ENCODE peak calls at places on chromosomes 2 and 18, in five cellular contexts. Y is H1, O is SK-N-SH, P is HepG2, C is K562. T is an unnamed sample.

GRCh38 chr2:231709981-231710750 is 1.8 kb downstream of the PTMA start:
- DNase-seq in Y (peak; percentile 84), O (peak; percentile 95), P (peak; percentile 78), C (peak; percentile 84), T (peak; percentile 78)

GRCh38 chr2:62539892-62540785 is 34.1 kb upstream of the TMEM17 start:
- DNase-seq in Y (no peak), O (no peak), P (peak; percentile 94), C (no peak), T (no peak)

GRCh38 chr18:79458131-79458838 is 62.6 kb downstream of the NFATC1 start:
- DNase-seq in Y (no peak), O (no peak), P (peak; percentile 43), C (no peak), T (no peak)

GRCh38 chr18:72201032-72201431 is 343.1 kb downstream of the CBLN2 start:
- DNase-seq in Y (no peak), O (no peak), P (no peak), C (no peak), T (no peak)

GRCh38 chr18:3294435-3295080 is 32.6 kb downstream of the MYL12B start:
- DNase-seq in Y (no peak), O (no peak), P (no peak), C (peak; percentile 61), T (no peak)

GRCh38 chr18:49094136-49094535 is 143.4 kb upstream of the SMAD7 start:
- DNase-seq in Y (no peak), O (no peak), P (no peak), C (no peak), T (no peak)

GRCh38 chr2:182248362-182248761 is 178.5 kb downstream of the PDE1A start:
- DNase-seq in Y (no peak), O (no peak), P (no peak), C (no peak), T (no peak)

GRCh38 chr2:229376866-229377265 is 105.8 kb upstream of the PID1 start:
- DNase-seq in Y (no peak), O (no peak), P (no peak), C (no peak), T (no peak)

GRCh38 chr2:189142893-189143759 is 36.4 kb downstream of the COL5A2 start:
- DNase-seq in Y (peak; percentile 63), O (no peak), P (peak; percentile 76), C (peak; percentile 66), T (peak; percentile 18)

GRCh38 chr2:201532686-201533304 is 81.3 kb downstream of the STRADB start:
- DNase-seq in Y (no peak), O (no peak), P (no peak), C (peak; percentile 47), T (no peak)

GRCh38 chr2:106847366-106847765 is 38.6 kb downstream of the ST6GAL2 start:
- DNase-seq in Y (no peak), O (no peak), P (no peak), C (no peak), T (no peak)

GRCh38 chr2:230785346-230785745 is 72.7 kb downstream of the CAB39 start:
- DNase-seq in Y (no peak), O (no peak), P (no peak), C (no peak), T (no peak)

GRCh38 chr2:166637051-166637450 is 143.0 kb upstream of the SCN7A start:
- DNase-seq in Y (no peak), O (no peak), P (no peak), C (no peak), T (no peak)

GRCh38 chr2:231800493-231801091 is 14.3 kb downstream of the COPS7B start:
- DNase-seq in Y (peak; percentile 78), O (peak; percentile 59), P (peak; percentile 55), C (peak; percentile 34), T (no peak)

GRCh38 chr2:16126141-16126968 is 186.0 kb downstream of the MYCN start:
- DNase-seq in Y (peak; percentile 28), O (no peak), P (no peak), C (no peak), T (no peak)

GRCh38 chr2:30971291-30972025 is 164.2 kb upstream of the CAPN13 start:
- DNase-seq in Y (no peak), O (no peak), P (no peak), C (no peak), T (no peak)

GRCh38 chr2:229974271-229974670 is 52.0 kb downstream of the FBXO36 start:
- DNase-seq in Y (no peak), O (no peak), P (no peak), C (peak; percentile 15), T (no peak)

DNA sequence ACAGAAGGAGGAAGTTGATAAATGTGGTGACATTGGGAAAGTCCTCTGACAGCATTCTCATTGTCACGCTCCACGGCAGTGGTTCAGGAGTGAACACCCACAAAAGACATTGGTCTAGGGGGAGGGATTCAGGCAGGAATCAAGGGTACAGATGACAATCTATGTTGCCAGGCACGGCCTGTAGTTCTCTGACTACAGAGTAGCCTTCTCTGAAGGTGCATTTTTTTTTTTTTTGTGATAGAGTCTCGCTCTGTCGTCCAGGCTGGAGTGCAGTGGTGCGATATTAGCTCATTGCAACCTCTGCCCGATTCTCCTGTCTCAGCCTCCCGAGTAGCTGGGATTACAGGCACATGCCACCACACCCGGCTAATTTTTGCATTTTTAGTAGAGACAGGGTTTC is 7.4 kb upstream of the MOB1A start:
- DNase-seq in Y (no peak), O (no peak), P (no peak), C (peak; percentile 89), T (peak; percentile 40)
- TF ChIP-seq TAF1 in Y (no peak), O (no peak), P (no peak), C (peak; percentile 64), T (no peak)

GRCh38 chr2:225570000-225570399 is 170.5 kb downstream of the NYAP2 start:
- DNase-seq in Y (no peak), O (no peak), P (no peak), C (no peak), T (no peak)

DNA sequence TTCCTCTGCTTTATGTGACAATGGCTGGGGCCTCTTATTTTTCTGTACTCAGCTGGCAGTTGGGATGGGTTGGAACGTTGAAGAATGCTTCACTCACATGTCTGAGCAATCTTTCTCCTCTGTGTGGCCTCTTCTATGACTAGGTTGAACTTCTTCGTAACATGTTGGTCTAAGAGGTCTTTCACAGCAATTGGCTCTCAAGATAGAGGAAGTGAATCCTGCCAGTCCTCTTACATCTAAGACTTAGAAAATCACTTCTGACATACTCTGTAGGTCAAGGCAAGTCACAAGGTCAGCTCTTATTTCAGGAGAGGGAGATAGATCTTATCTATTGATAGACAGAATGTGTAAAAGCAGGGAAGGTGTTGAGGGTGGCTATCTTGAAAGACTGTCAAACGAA is 174.1 kb downstream of the NYAP2 start:
- DNase-seq in Y (no peak), O (no peak), P (no peak), C (no peak), T (no peak)
- TF ChIP-seq TAF1 in Y (no peak), O (no peak), P (no peak), C (no peak), T (no peak)

GRCh38 chr2:1704606-1705556 is 39.4 kb downstream of the PXDN start:
- DNase-seq in Y (no peak), O (peak; percentile 74), P (no peak), C (no peak), T (no peak)
- TF ChIP-seq TAF1 in Y (no peak), O (no peak), P (no peak), C (no peak), T (no peak)

GRCh38 chr2:44433841-44434240 is 72.1 kb downstream of the CAMKMT start:
- DNase-seq in Y (no peak), O (no peak), P (no peak), C (no peak), T (no peak)
- TF ChIP-seq TAF1 in Y (no peak), O (no peak), P (no peak), C (no peak), T (no peak)

T was measured in GM12891.